ENCODE peak calls at places on chromosomes 11 and 22, in nine cellular contexts. J is COR-L47; F is activated gamma-delta T cell treated with Interleukin-2 at 50 U/mL for 16 hours; X is NCI-H1092; M is BE2C; N is osteocyte; A is stimulated activated CD4-positive, alpha-beta T cell treated with anti-CD3 and anti-CD28 coated beads, Interleukin-2, amount 100 ng/mL, for 48 hours; W is AG10803; K is GM04504. E is an unnamed sample.

GRCh38 chr11:34921156-34921555 is 4.7 kb downstream of the PDHX start:
- DNase-seq in J (no peak), F (no peak), X (no peak), M (no peak), N (no peak), A (no peak), W (no peak), K (no peak), E (no peak)

GRCh38 chr22:22060200-22061084 is 77.9 kb upstream of the TOP3B start:
- DNase-seq in J (peak; percentile 17), F (peak; percentile 38), X (no peak), M (peak; percentile 78), N (no peak), A (peak; percentile 68), W (no peak), K (no peak), E (peak; percentile 5)

GRCh38 chr11:18521123-18521522 is 5.6 kb downstream of the TSG101 start:
- DNase-seq in J (no peak), F (no peak), X (no peak), M (no peak), N (no peak), A (no peak), W (no peak), K (no peak), E (no peak)

GRCh38 chr11:61851128-61851899 is 23.2 kb downstream of the FADS2 start:
- DNase-seq in J (no peak), F (no peak), X (no peak), M (no peak), N (no peak), A (no peak), W (no peak), K (no peak), E (no peak)

GRCh38 chr11:27972432-27973170 is 135.4 kb downstream of the KIF18A start:
- DNase-seq in J (no peak), F (no peak), X (no peak), M (no peak), N (no peak), A (no peak), W (peak; percentile 68), K (no peak), E (no peak)

GRCh38 chr22:32947581-32947980 is 110.6 kb downstream of the SYN3 start:
- DNase-seq in J (no peak), F (no peak), X (no peak), M (no peak), N (no peak), A (no peak), W (no peak), K (no peak), E (no peak)

GRCh38 chr22:35910926-35911325 is 117.7 kb downstream of the RBFOX2 start:
- DNase-seq in J (no peak), F (no peak), X (no peak), M (no peak), N (no peak), A (no peak), W (no peak), K (no peak), E (no peak)

GRCh38 chr22:31148516-31148915 is 8.2 kb upstream of the PLA2G3 start:
- DNase-seq in J (no peak), F (no peak), X (no peak), M (no peak), N (no peak), A (no peak), W (no peak), K (no peak), E (no peak)

GRCh38 chr11:32829680-32830412 is at the start of gene PRRG4:
- DNase-seq in J (peak; percentile 49), F (no peak), X (no peak), M (peak; percentile 24), N (no peak), A (peak; percentile 44), W (peak; percentile 20), K (no peak), E (no peak)

GRCh38 chr11:60818057-60818456 is 23.9 kb upstream of the CCDC86 start:
- DNase-seq in J (no peak), F (no peak), X (no peak), M (no peak), N (no peak), A (no peak), W (no peak), K (no peak), E (no peak)

GRCh38 chr22:38309614-38310517 is 7.4 kb downstream of the CSNK1E start:
- DNase-seq in J (no peak), F (no peak), X (no peak), M (no peak), N (no peak), A (no peak), W (peak; percentile 43), K (no peak), E (no peak)

GRCh38 chr11:129724866-129725265 is 90.8 kb upstream of the TMEM45B start:
- DNase-seq in J (no peak), F (no peak), X (no peak), M (no peak), N (no peak), A (no peak), W (no peak), K (no peak), E (no peak)

GRCh38 chr11:62791501-62792192 is at the start of gene TMEM223:
- DNase-seq in J (peak; percentile 68), F (peak; percentile 91), X (peak; percentile 76), M (peak; percentile 85), N (peak; percentile 95), A (peak; percentile 87), W (peak; percentile 70), K (peak; percentile 54), E (peak; percentile 85)

GRCh38 chr11:8017071-8017470 is 29.9 kb downstream of the EIF3F start:
- DNase-seq in J (no peak), F (no peak), X (no peak), M (no peak), N (peak; percentile 36), A (no peak), W (no peak), K (no peak), E (no peak)

GRCh38 chr22:45997775-45998637 is 21.0 kb upstream of the WNT7B start:
- DNase-seq in J (no peak), F (no peak), X (no peak), M (peak; percentile 7), N (no peak), A (no peak), W (no peak), K (peak; percentile 71), E (no peak)

GRCh38 chr11:22554221-22554620 is 71.4 kb downstream of the FANCF start:
- DNase-seq in J (no peak), F (no peak), X (no peak), M (no peak), N (no peak), A (no peak), W (no peak), K (no peak), E (no peak)

GRCh38 chr22:18067548-18068341 is 10.0 kb upstream of the PEX26 start:
- DNase-seq in J (no peak), F (no peak), X (no peak), M (no peak), N (no peak), A (no peak), W (peak; percentile 27), K (no peak), E (no peak)

GRCh38 chr11:77174559-77174958 is 46.5 kb downstream of the MYO7A start:
- DNase-seq in J (peak; percentile 11), F (no peak), X (peak; percentile 85), M (no peak), N (no peak), A (no peak), W (no peak), K (no peak), E (no peak)

GRCh38 chr11:117226388-117227385 is 5.2 kb downstream of the PCSK7 start:
- DNase-seq in J (peak; percentile 56), F (peak; percentile 37), X (peak; percentile 80), M (peak; percentile 61), N (no peak), A (no peak), W (peak; percentile 78), K (peak; percentile 51), E (peak; percentile 64)

GRCh38 chr11:72321381-72321996 is 77.5 kb upstream of the PHOX2A start:
- DNase-seq in J (no peak), F (no peak), X (no peak), M (peak; percentile 94), N (no peak), A (no peak), W (peak; percentile 6), K (no peak), E (no peak)

GRCh38 chr11:120931057-120931779 is 92.7 kb upstream of the TBCEL start:
- DNase-seq in J (no peak), F (no peak), X (no peak), M (no peak), N (no peak), A (no peak), W (no peak), K (no peak), E (no peak)

GRCh38 chr11:61834278-61835004 is 6.3 kb downstream of the FADS2 start:
- DNase-seq in J (no peak), F (peak; percentile 60), X (peak; percentile 72), M (no peak), N (no peak), A (no peak), W (peak; percentile 58), K (no peak), E (peak; percentile 80)

GRCh38 chr22:44814266-44815098 is 62.1 kb downstream of the ARHGAP8 start:
- DNase-seq in J (no peak), F (no peak), X (no peak), M (no peak), N (no peak), A (no peak), W (no peak), K (no peak), E (no peak)

GRCh38 chr11:67648796-67649613 is 1.5 kb downstream of the ACY3 start:
- DNase-seq in J (no peak), F (no peak), X (no peak), M (no peak), N (no peak), A (no peak), W (no peak), K (no peak), E (no peak)

GRCh38 chr11:86978756-86979608 is 23.8 kb upstream of the FZD4 start:
- DNase-seq in J (peak; percentile 30), F (no peak), X (no peak), M (no peak), N (no peak), A (no peak), W (peak; percentile 41), K (no peak), E (peak; percentile 18)

GRCh38 chr11:96228472-96228871 is 114.5 kb downstream of the MAML2 start:
- DNase-seq in J (no peak), F (no peak), X (no peak), M (peak; percentile 28), N (peak; percentile 88), A (no peak), W (peak; percentile 86), K (peak; percentile 54), E (no peak)

GRCh38 chr22:44220727-44221680 is 40.3 kb downstream of the PARVG start:
- DNase-seq in J (no peak), F (no peak), X (no peak), M (no peak), N (no peak), A (no peak), W (no peak), K (no peak), E (no peak)

GRCh38 chr22:29762263-29762662 is 4.5 kb downstream of the ZMAT5 start:
- DNase-seq in J (peak; percentile 73), F (no peak), X (peak; percentile 66), M (no peak), N (no peak), A (no peak), W (no peak), K (no peak), E (no peak)

E was measured in immature natural killer cell.